ENCODE peak calls at places on chromosomes 6 and 20, in ten cellular contexts. F is nephron progenitor cell; S is activated CD4-positive, alpha-beta T cell treated with anti-CD3 and anti-CD28 coated beads for 24 hours; Z is stimulated activated CD8-positive, alpha-beta memory T cell treated with anti-CD3 and anti-CD28 coated beads, Interleukin-12 subunit alpha, Interleukin-12 subunit beta, amount 100 ng/mL, for 4 hours; H is NCI-H1105; Y is effector memory CD4-positive, alpha-beta T cell; U is HS-27A; J is fibroblast of gingiva; C is Right ventricle myocardium superior; G is stomach. T is an unnamed sample.

GRCh38 chr6:7165736-7166296 is 58.1 kb downstream of the RREB1 start:
- DNase-seq in F (no peak), U (no peak), Y (no peak), S (no peak), C (no peak), G (no peak), H (no peak), Z (no peak), J (no peak), T (no peak)

GRCh38 chr6:157244780-157245179 is 78.5 kb downstream of the TMEM242 start:
- DNase-seq in G (no peak), C (no peak), H (no peak), Z (no peak), S (no peak), J (no peak), F (no peak), Y (no peak), U (no peak), T (no peak)

GRCh38 chr20:62646851-62647520 is 4.7 kb downstream of the SLCO4A1 start:
- DNase-seq in G (peak; percentile 87), H (no peak), Z (no peak), U (no peak), S (no peak), J (no peak), C (no peak), Y (no peak), F (no peak), T (no peak)

GRCh38 chr6:28981391-28981832 is 23.7 kb downstream of the ZNF311 start:
- DNase-seq in F (peak; percentile 80), G (peak; percentile 65), J (peak; percentile 59), Y (peak; percentile 64), S (peak; percentile 81), H (peak; percentile 73), U (peak; percentile 62), C (peak; percentile 60), Z (peak; percentile 47), T (peak; percentile 65)

GRCh38 chr20:10469599-10469998 is 34.5 kb downstream of the SLX4IP start:
- DNase-seq in Y (no peak), U (peak; percentile 27), J (peak; percentile 90), F (peak; percentile 14), C (peak; percentile 42), Z (no peak), G (no peak), H (peak; percentile 79), S (no peak), T (no peak)

GRCh38 chr20:17645546-17646208 is 36.4 kb downstream of the RRBP1 start:
- DNase-seq in F (no peak), S (no peak), G (no peak), Y (no peak), J (peak; percentile 16), C (no peak), Z (no peak), H (no peak), U (no peak), T (no peak)

GRCh38 chr6:62707914-62708313 is 421.9 kb upstream of the KHDRBS2 start:
- DNase-seq in G (no peak), C (no peak), H (no peak), J (no peak), U (no peak), F (no peak), Y (no peak), Z (no peak), S (no peak), T (no peak)

GRCh38 chr6:25311251-25311910 is 32.2 kb downstream of the CARMIL1 start:
- DNase-seq in H (no peak), U (no peak), C (no peak), Z (no peak), S (no peak), Y (no peak), F (no peak), G (no peak), J (peak; percentile 28), T (no peak)

GRCh38 chr20:2054911-2055310 is 46.7 kb upstream of the STK35 start:
- DNase-seq in Z (no peak), F (no peak), C (no peak), G (no peak), H (no peak), Y (no peak), J (no peak), U (no peak), S (no peak), T (no peak)

GRCh38 chr6:47787620-47788497 is 6.0 kb downstream of the OPN5 start:
- DNase-seq in F (peak; percentile 69), C (peak; percentile 64), U (no peak), J (peak; percentile 46), G (peak; percentile 69), Y (peak; percentile 13), S (peak; percentile 7), Z (no peak), H (peak; percentile 89), T (peak; percentile 36)

GRCh38 chr20:38225240-38225899 is 35.2 kb downstream of the KIAA1755 start:
- DNase-seq in H (no peak), Y (no peak), G (no peak), J (no peak), F (no peak), Z (no peak), U (no peak), S (no peak), C (no peak), T (no peak)

GRCh38 chr20:10216146-10216741 is 2.4 kb upstream of the SNAP25 start:
- DNase-seq in Z (no peak), J (peak; percentile 12), U (no peak), H (no peak), S (no peak), G (no peak), F (no peak), Y (no peak), C (no peak), T (no peak)

GRCh38 chr6:39276379-39276995 is 37.7 kb downstream of the KCNK17 start:
- DNase-seq in G (no peak), U (no peak), Y (no peak), Z (no peak), C (no peak), S (no peak), F (no peak), H (no peak), J (no peak), T (no peak)

GRCh38 chr6:119671105-119671504 is 321.5 kb upstream of the MAN1A1 start:
- DNase-seq in G (no peak), U (no peak), H (no peak), J (no peak), Y (no peak), Z (no peak), F (no peak), C (no peak), S (no peak), T (no peak)

GRCh38 chr20:37986873-37987601 is 46.2 kb downstream of the TTI1 start:
- DNase-seq in J (peak; percentile 91), F (no peak), G (peak; percentile 90), U (no peak), H (no peak), Z (no peak), C (peak; percentile 86), S (no peak), Y (no peak), T (no peak)

GRCh38 chr6:152146385-152146784 is 338.9 kb downstream of the ESR1 start:
- DNase-seq in J (peak; percentile 82), C (no peak), F (no peak), Y (no peak), U (peak; percentile 53), S (no peak), Z (no peak), G (no peak), H (no peak), T (no peak)

GRCh38 chr6:142544199-142544838 is 242.5 kb downstream of the ADGRG6 start:
- DNase-seq in Z (no peak), Y (no peak), F (no peak), U (no peak), H (no peak), S (no peak), C (no peak), J (no peak), G (no peak), T (no peak)

GRCh38 chr6:84441456-84441855 is 214.0 kb upstream of the CEP162 start:
- DNase-seq in Y (no peak), J (no peak), G (no peak), Z (no peak), F (no peak), C (no peak), H (no peak), S (no peak), U (no peak), T (no peak)

GRCh38 chr20:2687514-2687913 is 5.1 kb upstream of the EBF4 start:
- DNase-seq in Z (no peak), Y (no peak), F (no peak), C (no peak), S (no peak), H (no peak), G (no peak), J (no peak), U (no peak), T (no peak)

GRCh38 chr6:47420394-47421371 is 56.9 kb upstream of the CD2AP start:
- DNase-seq in U (no peak), H (no peak), F (no peak), G (no peak), C (no peak), S (no peak), J (no peak), Z (no peak), Y (no peak), T (no peak)

GRCh38 chr20:61502433-61502832 is 250.4 kb downstream of the CDH4 start:
- DNase-seq in Z (no peak), U (no peak), J (no peak), C (no peak), Y (no peak), S (no peak), F (no peak), H (no peak), G (no peak), T (no peak)

GRCh38 chr6:29589423-29590048 is 4.6 kb downstream of the OR2H2 start:
- DNase-seq in Y (peak; percentile 11), S (peak; percentile 36), Z (no peak), H (peak; percentile 23), J (peak; percentile 39), C (no peak), U (peak; percentile 8), F (peak; percentile 59), G (peak; percentile 34), T (peak; percentile 20)

GRCh38 chr6:92777146-92777740 is 642.1 kb downstream of the EPHA7 start:
- DNase-seq in Y (no peak), U (no peak), J (no peak), S (no peak), H (peak; percentile 41), C (no peak), F (no peak), Z (no peak), G (no peak), T (no peak)